ENCODE peak calls at places on chromosomes 16 and 17, in four cellular contexts. W is PC-3, Y is fibroblast of villous mesenchyme, J is fibroblast of lung. G is an unnamed sample.

GRCh38 chr16:67312450-67313118 is 14.0 kb downstream of the KCTD19 start:
- DNase-seq in W (peak), Y (peak), J (peak), G (peak)

GRCh38 chr16:14489460-14489859 is 140.6 kb downstream of the PARN start:
- DNase-seq in W (peak), Y (peak), J (no peak), G (no peak)

GRCh38 chr16:23949630-23950290 is 114.0 kb downstream of the PRKCB start:
- DNase-seq in W (no peak), Y (no peak), J (no peak), G (no peak)

GRCh38 chr17:33200116-33200515 is 93.0 kb downstream of the ASIC2 start:
- DNase-seq in W (peak), Y (peak), J (peak), G (peak)

GRCh38 chr16:12833939-12834338 is 30.3 kb upstream of the CPPED1 start:
- DNase-seq in W (peak), Y (no peak), J (no peak), G (no peak)

GRCh38 chr16:85872666-85873561 is 26.0 kb upstream of the IRF8 start:
- DNase-seq in W (no peak), Y (no peak), J (no peak), G (no peak)

GRCh38 chr17:64327201-64327930 is 63.3 kb downstream of the PECAM1 start:
- DNase-seq in W (peak), Y (peak), J (peak), G (no peak)

GRCh38 chr16:12681653-12682052 is 122.0 kb downstream of the CPPED1 start:
- DNase-seq in W (no peak), Y (no peak), J (peak), G (peak)

GRCh38 chr17:79391808-79392233 is 219.0 kb downstream of the RBFOX3 start:
- DNase-seq in W (peak), Y (peak), J (peak), G (peak)

GRCh38 chr17:33892677-33893076 is 362.4 kb upstream of the CCL2 start:
- DNase-seq in W (no peak), Y (no peak), J (no peak), G (no peak)

GRCh38 chr17:74646231-74646630 is 22.7 kb upstream of the CD300E start:
- DNase-seq in W (peak), Y (peak), J (no peak), G (peak)

GRCh38 chr17:50139950-50140885 is 10.3 kb upstream of the SAMD14 start:
- DNase-seq in W (peak), Y (peak), J (peak), G (peak)

GRCh38 chr16:85810097-85810741 is 10.7 kb downstream of the COX4I1 start:
- DNase-seq in W (no peak), Y (no peak), J (no peak), G (no peak)

GRCh38 chr17:74866198-74866835 is 6.5 kb downstream of the FDXR start:
- DNase-seq in W (no peak), Y (no peak), J (no peak), G (no peak)

GRCh38 chr17:20996724-20997615 is 45.8 kb downstream of the USP22 start:
- DNase-seq in W (no peak), Y (no peak), J (no peak), G (no peak)

GRCh38 chr17:43548689-43549379 is 2.7 kb upstream of the ETV4 start:
- DNase-seq in W (no peak), Y (no peak), J (no peak), G (no peak)

GRCh38 chr17:29590261-29590978 is 972 bp upstream of the GIT1 start:
- DNase-seq in W (no peak), Y (no peak), J (peak), G (peak)

GRCh38 chr16:86108062-86108461 is 209.1 kb downstream of the IRF8 start:
- DNase-seq in W (no peak), Y (no peak), J (no peak), G (no peak)

GRCh38 chr17:17628388-17629008 is 37.0 kb upstream of the PEMT start:
- DNase-seq in W (no peak), Y (no peak), J (no peak), G (no peak)

GRCh38 chr17:2002767-2003329 is 22.3 kb downstream of the RTN4RL1 start:
- DNase-seq in W (no peak), Y (no peak), J (no peak), G (no peak)

GRCh38 chr17:7404737-7405412 is 978 bp upstream of the TMEM256 start:
- DNase-seq in W (no peak), Y (peak), J (no peak), G (peak)

GRCh38 chr17:42090964-42091790 is 7.1 kb downstream of the ZNF385C start:
- DNase-seq in W (no peak), Y (no peak), J (no peak), G (no peak)

GRCh38 chr17:42283241-42284019 is 4.9 kb upstream of the STAT5A start:
- DNase-seq in W (no peak), Y (no peak), J (no peak), G (no peak)

GRCh38 chr16:31528726-31529397 is 1.2 kb downstream of the AHSP start:
- DNase-seq in W (no peak), Y (peak), J (no peak), G (no peak)
- H3K4me3 ChIP-seq in W (no peak), Y (peak), J (no peak), G (no peak)

DNA sequence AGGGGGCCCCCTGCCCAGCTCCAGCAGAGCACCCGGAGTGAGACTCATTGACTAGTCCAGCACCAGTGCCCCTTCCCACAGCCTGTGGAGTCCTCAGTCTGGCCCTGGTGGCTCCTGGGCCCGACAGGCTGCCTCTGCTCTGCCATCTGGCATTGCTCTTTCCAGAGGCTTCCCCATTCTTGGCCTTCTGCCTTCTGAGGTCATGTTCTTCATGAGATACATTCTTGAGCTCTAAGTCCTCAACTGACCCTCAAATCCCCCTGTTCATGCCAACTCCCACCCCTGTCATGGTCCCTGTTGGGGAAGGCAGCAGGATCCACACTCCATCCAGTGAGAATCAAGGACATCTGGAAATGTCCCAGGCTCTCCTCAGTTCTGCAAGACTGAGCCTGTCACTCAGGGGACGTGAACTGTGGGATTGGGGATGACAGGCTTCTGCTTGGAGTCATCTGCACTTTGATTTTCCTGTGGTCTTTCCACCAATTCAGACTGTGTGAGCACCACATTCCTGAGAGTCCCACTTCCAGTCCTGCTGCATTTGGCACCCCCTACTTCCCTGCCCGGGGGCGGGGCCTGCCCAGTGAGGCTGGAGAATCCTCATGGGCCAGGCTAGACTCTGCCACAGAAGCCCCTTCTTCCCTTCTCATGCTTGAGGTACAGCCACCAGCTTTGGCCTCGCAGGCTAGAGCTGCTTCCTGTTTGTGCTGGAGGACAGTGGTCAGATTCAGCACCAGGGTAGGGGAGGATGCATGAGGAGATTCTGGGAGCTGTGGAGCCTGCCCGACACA is 2.7 kb downstream of the TRPV2 start:
- DNase-seq in W (peak), Y (peak), J (peak), G (peak)
- TF ChIP-seq CTCF in W (no peak), Y (no peak), J (no peak), G (no peak)

GRCh38 chr16:2857451-2858244 is at the start of gene PRSS22:
- DNase-seq in W (peak), Y (peak), J (no peak), G (no peak)
- H3K4me3 ChIP-seq in W (peak), Y (peak), J (no peak), G (peak)

GRCh38 chr17:44581868-44582267 is 24.6 kb downstream of the FZD2 start:
- DNase-seq in W (peak), Y (no peak), J (no peak), G (peak)
- TF ChIP-seq CTCF in W (peak), Y (peak), J (peak), G (peak)

DNA sequence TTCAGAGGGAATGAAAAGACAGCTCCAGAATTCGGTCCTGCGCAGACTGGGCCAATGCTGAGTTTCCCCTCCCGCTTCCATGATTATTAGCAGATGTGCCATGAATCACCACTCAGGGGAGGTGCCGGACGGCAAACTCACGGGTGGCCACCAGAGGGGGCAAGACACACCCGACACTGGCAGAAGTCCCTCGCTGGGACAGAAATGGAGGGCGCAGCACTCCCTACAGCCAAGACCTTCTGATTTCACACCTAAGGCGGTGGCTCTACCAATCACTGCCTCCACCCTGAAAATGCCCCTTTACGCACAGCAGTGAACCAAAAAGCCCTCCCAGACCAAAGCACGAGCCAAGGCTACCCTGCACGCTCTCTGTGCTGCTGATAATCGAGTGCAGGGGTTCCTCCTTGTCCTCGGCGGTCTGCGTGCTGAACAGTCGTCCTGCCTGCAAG is 26.8 kb downstream of the TRAP1 start:
- DNase-seq in W (peak), Y (peak), J (peak), G (peak)
- H3K4me3 ChIP-seq in W (no peak), Y (peak), J (peak), G (peak)

DNA sequence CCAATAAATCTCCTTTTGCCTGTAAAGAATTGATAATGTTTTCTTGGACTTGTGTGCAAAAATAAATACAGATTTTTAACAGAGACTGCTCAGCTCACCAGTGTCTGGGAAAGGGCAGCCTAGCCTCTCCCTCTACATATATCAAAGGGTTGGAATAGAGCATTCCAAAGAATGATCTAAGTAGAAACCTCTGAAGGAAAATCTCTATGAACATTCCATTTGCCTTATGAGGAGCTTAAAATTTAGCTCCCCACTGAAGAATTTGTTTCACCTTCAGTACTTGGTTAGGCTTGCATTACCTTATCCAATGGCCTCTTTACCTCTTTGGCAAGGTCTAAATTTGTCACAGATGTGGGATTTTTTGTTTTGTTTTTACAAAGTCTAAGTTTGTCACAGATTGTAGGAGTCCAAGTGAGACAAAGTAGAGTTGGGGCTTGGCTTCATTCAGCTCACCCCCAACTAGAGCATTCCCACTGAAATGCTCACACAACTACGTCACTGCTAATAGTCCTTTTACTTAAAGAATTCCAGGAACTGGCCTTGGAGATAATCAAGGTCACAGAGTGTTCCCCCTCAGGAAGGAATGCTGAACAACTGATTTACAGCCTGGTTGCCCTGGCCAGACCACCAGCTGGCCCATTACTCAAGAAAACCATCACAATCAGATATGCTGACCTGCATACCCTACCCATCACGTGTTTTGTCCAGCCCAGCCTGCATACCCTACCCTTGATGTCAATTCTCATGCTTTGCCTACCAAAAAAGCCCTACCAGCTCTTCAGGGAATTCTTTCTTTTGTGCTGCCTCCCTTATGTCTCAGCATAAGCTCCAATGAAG is 26.6 kb upstream of the PPM1D start:
- DNase-seq in W (no peak), Y (peak), J (no peak), G (no peak)
- TF ChIP-seq CTCF in W (no peak), Y (peak), J (no peak), G (no peak)

DNA sequence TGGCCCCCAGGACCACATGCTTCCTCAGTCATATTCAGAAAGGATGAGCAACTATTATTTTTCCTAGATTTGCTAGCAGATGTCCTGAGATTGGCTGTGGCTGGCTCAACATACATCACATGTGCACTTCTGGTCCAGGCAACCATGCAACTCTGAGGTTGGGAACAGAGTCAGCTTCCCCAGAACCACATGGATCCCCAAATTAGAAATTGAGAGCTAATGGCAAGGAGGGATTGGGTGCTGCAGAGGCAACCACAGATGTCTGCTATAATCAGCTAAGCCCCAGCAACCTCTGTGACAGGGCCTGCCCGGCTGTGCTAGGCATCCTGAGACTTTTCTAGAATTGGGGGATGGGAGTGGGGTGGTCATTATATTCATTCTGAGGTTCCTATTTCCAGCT is 33.8 kb upstream of the CLEC18A start:
- DNase-seq in W (no peak), Y (no peak), J (no peak), G (no peak)
- H3K4me3 ChIP-seq in W (no peak), Y (peak), J (peak), G (peak)

DNA sequence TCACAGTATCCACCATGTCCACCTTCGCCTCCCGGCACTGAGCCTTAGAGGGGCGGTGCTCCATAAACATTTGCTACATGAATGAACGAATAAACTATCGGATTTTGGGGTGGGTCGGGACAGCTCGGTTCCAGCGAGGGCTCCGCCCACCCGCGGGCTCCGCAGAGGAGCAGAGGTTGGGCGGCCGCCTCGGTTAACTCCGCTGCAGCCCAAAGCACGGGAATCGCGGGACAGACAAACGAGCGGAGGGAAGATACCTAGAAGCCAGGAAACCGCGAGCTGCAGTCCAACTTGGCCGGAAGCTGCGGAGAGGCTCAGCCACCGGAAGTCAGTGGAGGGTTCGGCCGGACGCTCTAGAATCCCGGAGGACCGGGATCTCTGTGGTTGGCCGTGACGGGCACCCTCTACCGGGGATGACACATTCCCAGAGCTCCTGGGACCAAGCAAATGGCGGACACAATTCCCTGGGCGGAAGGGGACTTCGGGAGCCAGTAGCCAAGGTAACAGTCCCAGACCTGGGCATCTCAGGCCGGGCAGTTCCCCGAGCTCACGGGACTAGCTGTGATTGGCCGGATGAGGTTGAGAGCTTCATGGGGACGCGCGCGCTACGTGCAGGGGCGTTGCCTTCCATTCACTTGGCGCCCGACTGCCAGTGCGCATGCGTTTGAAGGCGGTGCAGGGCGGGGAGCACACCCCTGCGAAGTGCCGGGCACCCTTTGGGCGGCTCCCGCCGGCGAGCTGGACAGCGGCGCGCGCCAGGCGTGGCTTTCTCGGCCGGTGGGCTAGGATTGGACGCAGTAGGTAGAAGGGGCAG is 489 bp upstream of the MAPK7 start:
- DNase-seq in W (peak), Y (peak), J (peak), G (peak)
- TF ChIP-seq CTCF in W (no peak), Y (no peak), J (no peak), G (no peak)

GRCh38 chr17:40616592-40616991 is 31.0 kb downstream of the SMARCE1 start:
- DNase-seq in W (no peak), Y (no peak), J (no peak), G (no peak)

GRCh38 chr17:40615989-40616476 is 31.6 kb downstream of the SMARCE1 start:
- DNase-seq in W (no peak), Y (no peak), J (no peak), G (no peak)

GRCh38 chr17:40615295-40615988 is 32.2 kb downstream of the SMARCE1 start:
- DNase-seq in W (peak), Y (peak), J (peak), G (peak)

GRCh38 chr17:40613755-40614154 is 33.9 kb downstream of the SMARCE1 start:
- DNase-seq in W (no peak), Y (no peak), J (no peak), G (no peak)

DNA sequence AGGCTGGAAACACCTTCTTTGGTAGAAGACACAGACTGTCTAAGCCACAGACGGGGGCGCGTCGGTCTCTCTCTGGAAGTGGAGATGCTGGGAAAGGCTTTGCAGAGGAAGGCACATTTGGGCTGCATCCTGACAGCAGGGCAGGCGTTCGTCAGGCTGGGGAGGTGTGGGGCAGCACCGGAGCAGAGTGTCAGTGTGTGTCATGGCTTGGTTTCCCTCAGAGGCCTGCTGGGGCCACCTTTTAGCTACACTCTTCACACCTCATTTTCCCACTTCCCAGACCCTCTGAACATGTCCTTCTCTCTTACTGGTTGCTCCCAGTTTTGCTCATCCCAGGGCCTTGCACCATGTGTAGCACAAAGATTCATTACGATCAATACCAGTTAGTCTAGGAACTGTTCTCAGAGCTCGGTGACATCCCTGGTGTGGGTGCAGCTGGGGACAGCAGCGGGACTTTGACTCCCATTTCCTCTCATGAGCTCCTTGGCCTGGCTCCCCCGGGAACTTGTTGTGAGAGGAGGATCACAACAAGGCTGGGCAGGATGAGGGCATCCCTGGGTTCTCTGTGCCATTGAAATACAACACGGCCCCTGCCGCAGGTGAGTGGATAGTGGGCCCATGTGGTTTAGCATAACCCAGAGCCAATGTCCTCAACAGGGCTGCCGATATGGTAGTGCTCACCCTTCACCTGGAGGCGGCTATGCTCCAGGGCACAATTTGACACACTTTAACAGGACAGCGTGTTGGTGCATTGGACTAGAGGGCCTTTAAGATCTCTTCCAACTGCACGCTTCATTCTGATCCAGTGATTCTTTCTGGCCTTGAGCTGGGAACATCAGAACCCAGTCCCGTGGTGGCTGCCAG is 33.0 kb downstream of the SMARCE1 start:
- DNase-seq in W (no peak), Y (no peak), J (no peak), G (no peak)
- H3K4me3 ChIP-seq in W (no peak), Y (no peak), J (no peak), G (no peak)

DNA sequence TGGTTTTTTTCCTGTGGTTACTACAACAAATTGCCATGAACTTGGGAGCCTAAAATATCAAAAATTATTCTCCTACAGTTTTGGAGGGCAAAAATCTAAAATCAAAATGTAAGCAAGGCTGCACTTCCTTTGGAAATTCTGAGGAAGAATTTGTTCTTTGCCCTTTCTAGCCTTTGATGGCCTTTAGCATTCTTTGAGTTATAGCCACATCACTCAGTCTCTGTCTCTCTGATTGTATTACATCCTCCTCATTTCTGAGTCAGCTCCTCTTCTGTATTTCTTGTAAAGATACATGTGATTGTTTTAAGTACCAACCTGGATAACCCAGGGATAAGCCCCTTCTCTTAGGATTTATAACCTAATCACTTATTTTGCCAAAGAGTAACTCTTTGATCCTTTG is 282.0 kb downstream of the BCAS3 start:
- DNase-seq in W (no peak), Y (no peak), J (no peak), G (peak)
- TF ChIP-seq CTCF in W (no peak), Y (no peak), J (no peak), G (no peak)